ENCODE peak calls at places on chromosomes 3 and 15, in six cellular contexts. One of them, this sample, is unnamed.

GRCh38 chr15:68788265-68788624 is 32.5 kb downstream of the ANP32A start:
- DNase-seq in ecto neural progenitor cell: no peak
- DNase-seq in posterior vena cava: no peak
- DNase-seq in activated CD4-positive, CD25-positive, alpha-beta regulatory T cell: no peak
- DNase-seq in stimulated activated CD8-positive, alpha-beta memory T cell treated with anti-CD3 and anti-CD28 coated beads, Interleukin-4, amount 100 ng/mL, for 1 hour: no peak
- DNase-seq in activated naive CD4-positive, alpha-beta T cell: no peak
- DNase-seq in this sample: no peak

GRCh38 chr3:177595789-177596188 is 398.5 kb upstream of the TBL1XR1 start:
- DNase-seq in posterior vena cava: no peak
- DNase-seq in activated naive CD4-positive, alpha-beta T cell: no peak
- DNase-seq in ecto neural progenitor cell: no peak
- DNase-seq in stimulated activated CD8-positive, alpha-beta memory T cell treated with anti-CD3 and anti-CD28 coated beads, Interleukin-4, amount 100 ng/mL, for 1 hour: no peak
- DNase-seq in activated CD4-positive, CD25-positive, alpha-beta regulatory T cell: no peak
- DNase-seq in this sample: no peak

GRCh38 chr15:41881925-41882688 is 11.7 kb downstream of the SPTBN5 start:
- DNase-seq in ecto neural progenitor cell: no peak
- DNase-seq in activated naive CD4-positive, alpha-beta T cell: no peak
- DNase-seq in activated CD4-positive, CD25-positive, alpha-beta regulatory T cell: no peak
- DNase-seq in stimulated activated CD8-positive, alpha-beta memory T cell treated with anti-CD3 and anti-CD28 coated beads, Interleukin-4, amount 100 ng/mL, for 1 hour: no peak
- DNase-seq in posterior vena cava: no peak
- DNase-seq in this sample: no peak

GRCh38 chr3:116148881-116149530 is 296.3 kb downstream of the LSAMP start:
- DNase-seq in activated CD4-positive, CD25-positive, alpha-beta regulatory T cell: no peak
- DNase-seq in ecto neural progenitor cell: no peak
- DNase-seq in posterior vena cava: no peak
- DNase-seq in stimulated activated CD8-positive, alpha-beta memory T cell treated with anti-CD3 and anti-CD28 coated beads, Interleukin-4, amount 100 ng/mL, for 1 hour: no peak
- DNase-seq in activated naive CD4-positive, alpha-beta T cell: no peak
- DNase-seq in this sample: peak; percentile 6

GRCh38 chr3:124384527-124384926 is 345.7 kb upstream of the UMPS start:
- DNase-seq in stimulated activated CD8-positive, alpha-beta memory T cell treated with anti-CD3 and anti-CD28 coated beads, Interleukin-4, amount 100 ng/mL, for 1 hour: no peak
- DNase-seq in ecto neural progenitor cell: no peak
- DNase-seq in activated CD4-positive, CD25-positive, alpha-beta regulatory T cell: no peak
- DNase-seq in activated naive CD4-positive, alpha-beta T cell: no peak
- DNase-seq in posterior vena cava: no peak
- DNase-seq in this sample: no peak

GRCh38 chr3:38283810-38284775 is 2.0 kb downstream of the SLC22A14 start:
- DNase-seq in activated CD4-positive, CD25-positive, alpha-beta regulatory T cell: no peak
- DNase-seq in activated naive CD4-positive, alpha-beta T cell: no peak
- DNase-seq in stimulated activated CD8-positive, alpha-beta memory T cell treated with anti-CD3 and anti-CD28 coated beads, Interleukin-4, amount 100 ng/mL, for 1 hour: no peak
- DNase-seq in ecto neural progenitor cell: no peak
- DNase-seq in posterior vena cava: no peak
- DNase-seq in this sample: peak; percentile 86

GRCh38 chr3:147038456-147038855 is 367.9 kb downstream of the ZIC4 start:
- DNase-seq in posterior vena cava: no peak
- DNase-seq in activated naive CD4-positive, alpha-beta T cell: no peak
- DNase-seq in ecto neural progenitor cell: no peak
- DNase-seq in activated CD4-positive, CD25-positive, alpha-beta regulatory T cell: no peak
- DNase-seq in stimulated activated CD8-positive, alpha-beta memory T cell treated with anti-CD3 and anti-CD28 coated beads, Interleukin-4, amount 100 ng/mL, for 1 hour: no peak
- DNase-seq in this sample: no peak

GRCh38 chr15:73305331-73306211 is 63.2 kb downstream of the HCN4 start:
- DNase-seq in activated CD4-positive, CD25-positive, alpha-beta regulatory T cell: no peak
- DNase-seq in activated naive CD4-positive, alpha-beta T cell: no peak
- DNase-seq in ecto neural progenitor cell: peak; percentile 77
- DNase-seq in posterior vena cava: no peak
- DNase-seq in stimulated activated CD8-positive, alpha-beta memory T cell treated with anti-CD3 and anti-CD28 coated beads, Interleukin-4, amount 100 ng/mL, for 1 hour: no peak
- DNase-seq in this sample: peak; percentile 75